ENCODE peak calls at places on chromosomes 13 and 19, in seven cellular contexts. One of them, this sample, is unnamed.
A peak's percentile ranks its signal among the peaks of the same experiment; 100 is the strongest.

GRCh38 chr13:95083758-95084157 is 217.5 kb downstream of the ABCC4 start:
- DNase-seq in mesendoderm: no peak
- DNase-seq in stimulated activated naive CD4-positive, alpha-beta T cell: no peak
- DNase-seq in stimulated activated CD4-positive, alpha-beta T cell treated with anti-CD3 and anti-CD28 coated beads, Interleukin-1b, Interleukin-23, amount 100 ng/mL, for 4 hours: no peak
- DNase-seq in amniotic stem cell: no peak
- DNase-seq in uterus: no peak
- DNase-seq in EH: peak; percentile 88
- DNase-seq in this sample: no peak

GRCh38 chr13:52713894-52714293 is 25.7 kb downstream of the CNMD start:
- DNase-seq in mesendoderm: no peak
- DNase-seq in stimulated activated naive CD4-positive, alpha-beta T cell: no peak
- DNase-seq in stimulated activated CD4-positive, alpha-beta T cell treated with anti-CD3 and anti-CD28 coated beads, Interleukin-1b, Interleukin-23, amount 100 ng/mL, for 4 hours: no peak
- DNase-seq in amniotic stem cell: no peak
- DNase-seq in uterus: no peak
- DNase-seq in EH: no peak
- DNase-seq in this sample: no peak

GRCh38 chr13:109785141-109785891 is 1.1 kb downstream of the IRS2 start:
- DNase-seq in mesendoderm: peak; percentile 68
- DNase-seq in stimulated activated naive CD4-positive, alpha-beta T cell: peak; percentile 57
- DNase-seq in stimulated activated CD4-positive, alpha-beta T cell treated with anti-CD3 and anti-CD28 coated beads, Interleukin-1b, Interleukin-23, amount 100 ng/mL, for 4 hours: peak; percentile 30
- DNase-seq in amniotic stem cell: no peak
- DNase-seq in uterus: peak; percentile 43
- DNase-seq in EH: peak; percentile 54
- DNase-seq in this sample: peak; percentile 75

GRCh38 chr13:74288361-74288911 is 154.2 kb upstream of the KLF12 start:
- DNase-seq in mesendoderm: peak; percentile 12
- DNase-seq in stimulated activated naive CD4-positive, alpha-beta T cell: peak; percentile 23
- DNase-seq in stimulated activated CD4-positive, alpha-beta T cell treated with anti-CD3 and anti-CD28 coated beads, Interleukin-1b, Interleukin-23, amount 100 ng/mL, for 4 hours: no peak
- DNase-seq in amniotic stem cell: no peak
- DNase-seq in uterus: peak; percentile 25
- DNase-seq in EH: no peak
- DNase-seq in this sample: no peak

GRCh38 chr13:43061496-43062280 is 38.3 kb downstream of the DNAJC15 start:
- DNase-seq in mesendoderm: peak; percentile 84
- DNase-seq in stimulated activated naive CD4-positive, alpha-beta T cell: no peak
- DNase-seq in stimulated activated CD4-positive, alpha-beta T cell treated with anti-CD3 and anti-CD28 coated beads, Interleukin-1b, Interleukin-23, amount 100 ng/mL, for 4 hours: no peak
- DNase-seq in amniotic stem cell: no peak
- DNase-seq in uterus: no peak
- DNase-seq in EH: no peak
- DNase-seq in this sample: peak; percentile 51

GRCh38 chr13:37747071-37747612 is 122.4 kb downstream of the TRPC4 start:
- DNase-seq in mesendoderm: no peak
- DNase-seq in stimulated activated naive CD4-positive, alpha-beta T cell: no peak
- DNase-seq in stimulated activated CD4-positive, alpha-beta T cell treated with anti-CD3 and anti-CD28 coated beads, Interleukin-1b, Interleukin-23, amount 100 ng/mL, for 4 hours: no peak
- DNase-seq in amniotic stem cell: peak; percentile 79
- DNase-seq in uterus: no peak
- DNase-seq in EH: peak; percentile 88
- DNase-seq in this sample: no peak

GRCh38 chr19:45782820-45783785 is 813 bp upstream of the DMPK start:
- DNase-seq in mesendoderm: no peak
- DNase-seq in stimulated activated naive CD4-positive, alpha-beta T cell: no peak
- DNase-seq in stimulated activated CD4-positive, alpha-beta T cell treated with anti-CD3 and anti-CD28 coated beads, Interleukin-1b, Interleukin-23, amount 100 ng/mL, for 4 hours: no peak
- DNase-seq in amniotic stem cell: peak; percentile 81
- DNase-seq in uterus: peak; percentile 86
- DNase-seq in EH: peak; percentile 94
- DNase-seq in this sample: peak; percentile 92

GRCh38 chr13:75760182-75760981 is 124.3 kb downstream of the LMO7 start:
- DNase-seq in mesendoderm: no peak
- DNase-seq in stimulated activated naive CD4-positive, alpha-beta T cell: peak; percentile 55
- DNase-seq in stimulated activated CD4-positive, alpha-beta T cell treated with anti-CD3 and anti-CD28 coated beads, Interleukin-1b, Interleukin-23, amount 100 ng/mL, for 4 hours: no peak
- DNase-seq in amniotic stem cell: no peak
- DNase-seq in uterus: no peak
- DNase-seq in EH: no peak
- DNase-seq in this sample: no peak

GRCh38 chr13:94658926-94659649 is 53.3 kb downstream of the SOX21 start:
- DNase-seq in mesendoderm: peak; percentile 42
- DNase-seq in stimulated activated naive CD4-positive, alpha-beta T cell: no peak
- DNase-seq in stimulated activated CD4-positive, alpha-beta T cell treated with anti-CD3 and anti-CD28 coated beads, Interleukin-1b, Interleukin-23, amount 100 ng/mL, for 4 hours: no peak
- DNase-seq in amniotic stem cell: no peak
- DNase-seq in uterus: no peak
- DNase-seq in EH: no peak
- DNase-seq in this sample: no peak

GRCh38 chr13:75685239-75685697 is 49.1 kb downstream of the LMO7 start:
- DNase-seq in mesendoderm: peak; percentile 84
- DNase-seq in stimulated activated naive CD4-positive, alpha-beta T cell: no peak
- DNase-seq in stimulated activated CD4-positive, alpha-beta T cell treated with anti-CD3 and anti-CD28 coated beads, Interleukin-1b, Interleukin-23, amount 100 ng/mL, for 4 hours: no peak
- DNase-seq in amniotic stem cell: peak; percentile 55
- DNase-seq in uterus: no peak
- DNase-seq in EH: peak; percentile 97
- DNase-seq in this sample: peak; percentile 92

GRCh38 chr13:27020415-27020814 is 151.2 kb downstream of the USP12 start:
- DNase-seq in mesendoderm: no peak
- DNase-seq in stimulated activated naive CD4-positive, alpha-beta T cell: no peak
- DNase-seq in stimulated activated CD4-positive, alpha-beta T cell treated with anti-CD3 and anti-CD28 coated beads, Interleukin-1b, Interleukin-23, amount 100 ng/mL, for 4 hours: no peak
- DNase-seq in amniotic stem cell: no peak
- DNase-seq in uterus: no peak
- DNase-seq in EH: no peak
- DNase-seq in this sample: peak; percentile 25

GRCh38 chr13:42875448-42876269 is 94.3 kb downstream of the FAM216B start:
- DNase-seq in mesendoderm: peak; percentile 84
- DNase-seq in stimulated activated naive CD4-positive, alpha-beta T cell: no peak
- DNase-seq in stimulated activated CD4-positive, alpha-beta T cell treated with anti-CD3 and anti-CD28 coated beads, Interleukin-1b, Interleukin-23, amount 100 ng/mL, for 4 hours: no peak
- DNase-seq in amniotic stem cell: no peak
- DNase-seq in uterus: no peak
- DNase-seq in EH: no peak
- DNase-seq in this sample: no peak

GRCh38 chr13:62357887-62358645 is 942.4 kb upstream of the PCDH20 start:
- DNase-seq in mesendoderm: peak; percentile 94
- DNase-seq in stimulated activated naive CD4-positive, alpha-beta T cell: no peak
- DNase-seq in stimulated activated CD4-positive, alpha-beta T cell treated with anti-CD3 and anti-CD28 coated beads, Interleukin-1b, Interleukin-23, amount 100 ng/mL, for 4 hours: no peak
- DNase-seq in amniotic stem cell: peak; percentile 42
- DNase-seq in uterus: no peak
- DNase-seq in EH: no peak
- DNase-seq in this sample: peak; percentile 87

GRCh38 chr19:3668331-3669133 is 31.7 kb downstream of the PIP5K1C start:
- DNase-seq in mesendoderm: no peak
- DNase-seq in stimulated activated naive CD4-positive, alpha-beta T cell: no peak
- DNase-seq in stimulated activated CD4-positive, alpha-beta T cell treated with anti-CD3 and anti-CD28 coated beads, Interleukin-1b, Interleukin-23, amount 100 ng/mL, for 4 hours: no peak
- DNase-seq in amniotic stem cell: no peak
- DNase-seq in uterus: peak; percentile 65
- DNase-seq in EH: peak; percentile 44
- DNase-seq in this sample: no peak

GRCh38 chr13:110910013-110910890 is 4.6 kb downstream of the ANKRD10 start:
- DNase-seq in mesendoderm: no peak
- DNase-seq in stimulated activated naive CD4-positive, alpha-beta T cell: no peak
- DNase-seq in stimulated activated CD4-positive, alpha-beta T cell treated with anti-CD3 and anti-CD28 coated beads, Interleukin-1b, Interleukin-23, amount 100 ng/mL, for 4 hours: no peak
- DNase-seq in amniotic stem cell: no peak
- DNase-seq in uterus: no peak
- DNase-seq in EH: peak; percentile 19
- DNase-seq in this sample: no peak

GRCh38 chr13:88802886-88803285 is 1131.7 kb downstream of the SLITRK5 start:
- DNase-seq in mesendoderm: peak; percentile 57
- DNase-seq in stimulated activated naive CD4-positive, alpha-beta T cell: no peak
- DNase-seq in stimulated activated CD4-positive, alpha-beta T cell treated with anti-CD3 and anti-CD28 coated beads, Interleukin-1b, Interleukin-23, amount 100 ng/mL, for 4 hours: no peak
- DNase-seq in amniotic stem cell: no peak
- DNase-seq in uterus: no peak
- DNase-seq in EH: no peak
- DNase-seq in this sample: no peak

GRCh38 chr13:87234981-87235380 is 436.2 kb upstream of the SLITRK5 start:
- DNase-seq in mesendoderm: no peak
- DNase-seq in stimulated activated naive CD4-positive, alpha-beta T cell: no peak
- DNase-seq in stimulated activated CD4-positive, alpha-beta T cell treated with anti-CD3 and anti-CD28 coated beads, Interleukin-1b, Interleukin-23, amount 100 ng/mL, for 4 hours: no peak
- DNase-seq in amniotic stem cell: no peak
- DNase-seq in uterus: no peak
- DNase-seq in EH: no peak
- DNase-seq in this sample: no peak

GRCh38 chr13:78491978-78492377 is 111.4 kb downstream of the POU4F1 start:
- DNase-seq in mesendoderm: no peak
- DNase-seq in stimulated activated naive CD4-positive, alpha-beta T cell: no peak
- DNase-seq in stimulated activated CD4-positive, alpha-beta T cell treated with anti-CD3 and anti-CD28 coated beads, Interleukin-1b, Interleukin-23, amount 100 ng/mL, for 4 hours: no peak
- DNase-seq in amniotic stem cell: no peak
- DNase-seq in uterus: no peak
- DNase-seq in EH: no peak
- DNase-seq in this sample: no peak

GRCh38 chr19:33394723-33395560 is 21.4 kb downstream of the CEBPG start:
- DNase-seq in mesendoderm: no peak
- DNase-seq in stimulated activated naive CD4-positive, alpha-beta T cell: no peak
- DNase-seq in stimulated activated CD4-positive, alpha-beta T cell treated with anti-CD3 and anti-CD28 coated beads, Interleukin-1b, Interleukin-23, amount 100 ng/mL, for 4 hours: no peak
- DNase-seq in amniotic stem cell: no peak
- DNase-seq in uterus: no peak
- DNase-seq in EH: no peak
- DNase-seq in this sample: no peak

GRCh38 chr19:3942790-3943409 is 10.0 kb downstream of the NMRK2 start:
- DNase-seq in mesendoderm: no peak
- DNase-seq in stimulated activated naive CD4-positive, alpha-beta T cell: no peak
- DNase-seq in stimulated activated CD4-positive, alpha-beta T cell treated with anti-CD3 and anti-CD28 coated beads, Interleukin-1b, Interleukin-23, amount 100 ng/mL, for 4 hours: no peak
- DNase-seq in amniotic stem cell: no peak
- DNase-seq in uterus: no peak
- DNase-seq in EH: peak; percentile 25
- DNase-seq in this sample: no peak

GRCh38 chr13:112619730-112620639 is 32.0 kb upstream of the TUBGCP3 start:
- DNase-seq in mesendoderm: peak; percentile 93
- DNase-seq in stimulated activated naive CD4-positive, alpha-beta T cell: no peak
- DNase-seq in stimulated activated CD4-positive, alpha-beta T cell treated with anti-CD3 and anti-CD28 coated beads, Interleukin-1b, Interleukin-23, amount 100 ng/mL, for 4 hours: no peak
- DNase-seq in amniotic stem cell: no peak
- DNase-seq in uterus: no peak
- DNase-seq in EH: peak; percentile 52
- DNase-seq in this sample: peak; percentile 92

GRCh38 chr13:30796132-30796832 is 60.9 kb downstream of the ALOX5AP start:
- DNase-seq in mesendoderm: no peak
- DNase-seq in stimulated activated naive CD4-positive, alpha-beta T cell: no peak
- DNase-seq in stimulated activated CD4-positive, alpha-beta T cell treated with anti-CD3 and anti-CD28 coated beads, Interleukin-1b, Interleukin-23, amount 100 ng/mL, for 4 hours: no peak
- DNase-seq in amniotic stem cell: peak; percentile 26
- DNase-seq in uterus: no peak
- DNase-seq in EH: peak; percentile 85
- DNase-seq in this sample: peak; percentile 39

GRCh38 chr19:44846455-44847143 is 502 bp downstream of the NECTIN2 start:
- DNase-seq in mesendoderm: peak; percentile 98
- DNase-seq in stimulated activated naive CD4-positive, alpha-beta T cell: no peak
- DNase-seq in stimulated activated CD4-positive, alpha-beta T cell treated with anti-CD3 and anti-CD28 coated beads, Interleukin-1b, Interleukin-23, amount 100 ng/mL, for 4 hours: no peak
- DNase-seq in amniotic stem cell: peak; percentile 11
- DNase-seq in uterus: peak; percentile 68
- DNase-seq in EH: peak; percentile 58
- DNase-seq in this sample: peak; percentile 92

GRCh38 chr13:100208596-100208995 is 119.7 kb downstream of the PCCA start:
- DNase-seq in mesendoderm: no peak
- DNase-seq in stimulated activated naive CD4-positive, alpha-beta T cell: no peak
- DNase-seq in stimulated activated CD4-positive, alpha-beta T cell treated with anti-CD3 and anti-CD28 coated beads, Interleukin-1b, Interleukin-23, amount 100 ng/mL, for 4 hours: no peak
- DNase-seq in amniotic stem cell: no peak
- DNase-seq in uterus: no peak
- DNase-seq in EH: peak; percentile 27
- DNase-seq in this sample: no peak

GRCh38 chr19:10694706-10695105 is 6.5 kb upstream of the QTRT1 start:
- DNase-seq in mesendoderm: no peak
- DNase-seq in stimulated activated naive CD4-positive, alpha-beta T cell: no peak
- DNase-seq in stimulated activated CD4-positive, alpha-beta T cell treated with anti-CD3 and anti-CD28 coated beads, Interleukin-1b, Interleukin-23, amount 100 ng/mL, for 4 hours: no peak
- DNase-seq in amniotic stem cell: no peak
- DNase-seq in uterus: no peak
- DNase-seq in EH: no peak
- DNase-seq in this sample: no peak

GRCh38 chr13:98039261-98039660 is 85.8 kb downstream of the IPO5 start:
- DNase-seq in mesendoderm: no peak
- DNase-seq in stimulated activated naive CD4-positive, alpha-beta T cell: no peak
- DNase-seq in stimulated activated CD4-positive, alpha-beta T cell treated with anti-CD3 and anti-CD28 coated beads, Interleukin-1b, Interleukin-23, amount 100 ng/mL, for 4 hours: no peak
- DNase-seq in amniotic stem cell: no peak
- DNase-seq in uterus: no peak
- DNase-seq in EH: no peak
- DNase-seq in this sample: peak; percentile 17

GRCh38 chr13:29679357-29680050 is 84.0 kb upstream of the SLC7A1 start:
- DNase-seq in mesendoderm: no peak
- DNase-seq in stimulated activated naive CD4-positive, alpha-beta T cell: no peak
- DNase-seq in stimulated activated CD4-positive, alpha-beta T cell treated with anti-CD3 and anti-CD28 coated beads, Interleukin-1b, Interleukin-23, amount 100 ng/mL, for 4 hours: no peak
- DNase-seq in amniotic stem cell: no peak
- DNase-seq in uterus: peak; percentile 36
- DNase-seq in EH: no peak
- DNase-seq in this sample: peak; percentile 57

GRCh38 chr13:73073050-73073449 is 14.2 kb downstream of the KLF5 start:
- DNase-seq in mesendoderm: no peak
- DNase-seq in stimulated activated naive CD4-positive, alpha-beta T cell: no peak
- DNase-seq in stimulated activated CD4-positive, alpha-beta T cell treated with anti-CD3 and anti-CD28 coated beads, Interleukin-1b, Interleukin-23, amount 100 ng/mL, for 4 hours: no peak
- DNase-seq in amniotic stem cell: no peak
- DNase-seq in uterus: no peak
- DNase-seq in EH: no peak
- DNase-seq in this sample: no peak

GRCh38 chr19:46069841-46070341 is 29.1 kb upstream of the IGFL4 start:
- DNase-seq in mesendoderm: no peak
- DNase-seq in stimulated activated naive CD4-positive, alpha-beta T cell: no peak
- DNase-seq in stimulated activated CD4-positive, alpha-beta T cell treated with anti-CD3 and anti-CD28 coated beads, Interleukin-1b, Interleukin-23, amount 100 ng/mL, for 4 hours: no peak
- DNase-seq in amniotic stem cell: peak; percentile 80
- DNase-seq in uterus: no peak
- DNase-seq in EH: peak; percentile 88
- DNase-seq in this sample: no peak

GRCh38 chr13:65932013-65932412 is 1298.1 kb downstream of the PCDH9 start:
- DNase-seq in mesendoderm: no peak
- DNase-seq in stimulated activated naive CD4-positive, alpha-beta T cell: no peak
- DNase-seq in stimulated activated CD4-positive, alpha-beta T cell treated with anti-CD3 and anti-CD28 coated beads, Interleukin-1b, Interleukin-23, amount 100 ng/mL, for 4 hours: no peak
- DNase-seq in amniotic stem cell: no peak
- DNase-seq in uterus: no peak
- DNase-seq in EH: no peak
- DNase-seq in this sample: no peak

GRCh38 chr19:41521860-41522555 is 54.0 kb upstream of the CEACAM21 start:
- DNase-seq in mesendoderm: no peak
- DNase-seq in stimulated activated naive CD4-positive, alpha-beta T cell: peak; percentile 49
- DNase-seq in stimulated activated CD4-positive, alpha-beta T cell treated with anti-CD3 and anti-CD28 coated beads, Interleukin-1b, Interleukin-23, amount 100 ng/mL, for 4 hours: no peak
- DNase-seq in amniotic stem cell: no peak
- DNase-seq in uterus: no peak
- DNase-seq in EH: no peak
- DNase-seq in this sample: no peak

GRCh38 chr19:51119675-51120074 is 5.0 kb upstream of the SIGLEC9 start:
- DNase-seq in mesendoderm: no peak
- DNase-seq in stimulated activated naive CD4-positive, alpha-beta T cell: no peak
- DNase-seq in stimulated activated CD4-positive, alpha-beta T cell treated with anti-CD3 and anti-CD28 coated beads, Interleukin-1b, Interleukin-23, amount 100 ng/mL, for 4 hours: no peak
- DNase-seq in amniotic stem cell: no peak
- DNase-seq in uterus: no peak
- DNase-seq in EH: no peak
- DNase-seq in this sample: no peak

GRCh38 chr19:48854103-48854502 is 14.3 kb downstream of the PLEKHA4 start:
- DNase-seq in mesendoderm: no peak
- DNase-seq in stimulated activated naive CD4-positive, alpha-beta T cell: no peak
- DNase-seq in stimulated activated CD4-positive, alpha-beta T cell treated with anti-CD3 and anti-CD28 coated beads, Interleukin-1b, Interleukin-23, amount 100 ng/mL, for 4 hours: no peak
- DNase-seq in amniotic stem cell: no peak
- DNase-seq in uterus: no peak
- DNase-seq in EH: no peak
- DNase-seq in this sample: no peak

GRCh38 chr19:2782357-2782935 is 627 bp downstream of the SGTA start:
- DNase-seq in mesendoderm: peak; percentile 14
- DNase-seq in stimulated activated naive CD4-positive, alpha-beta T cell: no peak
- DNase-seq in stimulated activated CD4-positive, alpha-beta T cell treated with anti-CD3 and anti-CD28 coated beads, Interleukin-1b, Interleukin-23, amount 100 ng/mL, for 4 hours: no peak
- DNase-seq in amniotic stem cell: no peak
- DNase-seq in uterus: no peak
- DNase-seq in EH: peak; percentile 2
- DNase-seq in this sample: no peak

GRCh38 chr13:40665754-40666057 is 735 bp downstream of the FOXO1 start:
- DNase-seq in mesendoderm: peak; percentile 60
- DNase-seq in stimulated activated naive CD4-positive, alpha-beta T cell: peak; percentile 70
- DNase-seq in stimulated activated CD4-positive, alpha-beta T cell treated with anti-CD3 and anti-CD28 coated beads, Interleukin-1b, Interleukin-23, amount 100 ng/mL, for 4 hours: peak; percentile 42
- DNase-seq in amniotic stem cell: no peak
- DNase-seq in uterus: no peak
- DNase-seq in EH: peak; percentile 36
- DNase-seq in this sample: no peak

GRCh38 chr19:51978882-51979281 is 7.8 kb downstream of the ZNF350 start:
- DNase-seq in mesendoderm: no peak
- DNase-seq in stimulated activated naive CD4-positive, alpha-beta T cell: no peak
- DNase-seq in stimulated activated CD4-positive, alpha-beta T cell treated with anti-CD3 and anti-CD28 coated beads, Interleukin-1b, Interleukin-23, amount 100 ng/mL, for 4 hours: no peak
- DNase-seq in amniotic stem cell: no peak
- DNase-seq in uterus: no peak
- DNase-seq in EH: no peak
- DNase-seq in this sample: no peak

GRCh38 chr13:44231786-44232516 is 141.7 kb upstream of the SERP2 start:
- DNase-seq in mesendoderm: peak; percentile 97
- DNase-seq in stimulated activated naive CD4-positive, alpha-beta T cell: no peak
- DNase-seq in stimulated activated CD4-positive, alpha-beta T cell treated with anti-CD3 and anti-CD28 coated beads, Interleukin-1b, Interleukin-23, amount 100 ng/mL, for 4 hours: no peak
- DNase-seq in amniotic stem cell: peak; percentile 76
- DNase-seq in uterus: peak; percentile 83
- DNase-seq in EH: peak; percentile 87
- DNase-seq in this sample: peak; percentile 95

GRCh38 chr13:113775451-113776145 is 16.6 kb downstream of the TMEM255B start:
- DNase-seq in mesendoderm: no peak
- DNase-seq in stimulated activated naive CD4-positive, alpha-beta T cell: no peak
- DNase-seq in stimulated activated CD4-positive, alpha-beta T cell treated with anti-CD3 and anti-CD28 coated beads, Interleukin-1b, Interleukin-23, amount 100 ng/mL, for 4 hours: no peak
- DNase-seq in amniotic stem cell: no peak
- DNase-seq in uterus: no peak
- DNase-seq in EH: no peak
- DNase-seq in this sample: no peak

This sample was measured in islet precursor cell.